ENCODE peak calls at places on chromosomes 6 and 20, in four cellular contexts. P is mesendoderm; M is HAP-1; T is CD8-positive, alpha-beta memory T cell. L is an unnamed sample. For H3K27me3, the result is how much of the 10 kb centered on the place peaks cover.

GRCh38 chr6:145735356-145736165 is at the start of gene EPM2A:
- DNase-seq in P (peak), M (peak), T (peak), L (peak)

GRCh38 chr20:957544-957943 is 41.4 kb upstream of the ANGPT4 start:
- DNase-seq in P (no peak), M (no peak), T (no peak), L (no peak)

GRCh38 chr6:19530188-19530587 is 307.0 kb upstream of the ID4 start:
- DNase-seq in P (no peak), M (no peak), T (no peak), L (no peak)

GRCh38 chr20:64104667-64105451 is 2.5 kb downstream of the NPBWR2 start:
- DNase-seq in P (no peak), M (no peak), T (no peak), L (no peak)

GRCh38 chr6:154154389-154154967 is 115.4 kb downstream of the OPRM1 start:
- DNase-seq in P (peak), M (peak), T (peak), L (peak)

GRCh38 chr6:135637701-135638100 is 140.2 kb upstream of the AHI1 start:
- DNase-seq in P (no peak), M (no peak), T (no peak), L (no peak)

GRCh38 chr20:49028684-49029083 is 17.4 kb upstream of the CSE1L start:
- DNase-seq in P (peak), M (peak), T (no peak), L (no peak)

GRCh38 chr6:148389917-148390316 is 47.3 kb downstream of the SASH1 start:
- DNase-seq in P (no peak), M (no peak), T (no peak), L (no peak)

GRCh38 chr6:29851190-29851589 is 23.6 kb downstream of the HLA-G start:
- DNase-seq in P (no peak), M (no peak), T (no peak), L (no peak)
- H3K27me3 ChIP-seq in P (under half), M (under half), T (under half), L (under half)

GRCh38 chr20:36308318-36308710 is 2.2 kb downstream of the DLGAP4 start:
- DNase-seq in P (no peak), M (no peak), T (no peak), L (no peak)

GRCh38 chr20:36309643-36310042 is 3.5 kb downstream of the DLGAP4 start:
- DNase-seq in P (no peak), M (no peak), T (no peak), L (no peak)

GRCh38 chr20:36307412-36308317 is 1.5 kb downstream of the DLGAP4 start:
- DNase-seq in P (no peak), M (no peak), T (no peak), L (no peak)

GRCh38 chr20:36310215-36310981 is 4.3 kb downstream of the DLGAP4 start:
- DNase-seq in P (no peak), M (no peak), T (no peak), L (no peak)

DNA sequence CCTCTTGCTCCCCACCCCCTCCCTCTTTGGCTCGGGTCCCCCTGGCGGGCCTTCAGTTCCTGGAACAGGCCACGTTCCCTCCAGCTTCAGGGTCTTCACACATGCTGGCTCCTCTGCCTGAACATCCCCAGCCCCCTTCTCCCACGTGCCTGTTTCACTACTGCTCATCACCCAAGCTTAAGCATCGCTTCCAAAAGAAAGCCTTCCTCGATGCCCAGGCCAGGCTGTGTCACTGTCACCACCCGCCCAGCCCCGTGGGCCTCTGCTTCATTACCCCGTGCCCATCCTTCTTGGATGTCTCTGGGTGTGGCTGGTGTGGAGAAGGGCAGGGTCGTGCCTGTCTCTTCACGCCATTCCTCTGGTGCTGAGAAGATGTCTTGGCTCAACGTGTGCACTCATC is 2.8 kb downstream of the DLGAP4 start:
- DNase-seq in P (no peak), M (no peak), T (no peak), L (no peak)
- H3K27me3 ChIP-seq in P (under half), M (under half), T (under half), L (under half)

DNA sequence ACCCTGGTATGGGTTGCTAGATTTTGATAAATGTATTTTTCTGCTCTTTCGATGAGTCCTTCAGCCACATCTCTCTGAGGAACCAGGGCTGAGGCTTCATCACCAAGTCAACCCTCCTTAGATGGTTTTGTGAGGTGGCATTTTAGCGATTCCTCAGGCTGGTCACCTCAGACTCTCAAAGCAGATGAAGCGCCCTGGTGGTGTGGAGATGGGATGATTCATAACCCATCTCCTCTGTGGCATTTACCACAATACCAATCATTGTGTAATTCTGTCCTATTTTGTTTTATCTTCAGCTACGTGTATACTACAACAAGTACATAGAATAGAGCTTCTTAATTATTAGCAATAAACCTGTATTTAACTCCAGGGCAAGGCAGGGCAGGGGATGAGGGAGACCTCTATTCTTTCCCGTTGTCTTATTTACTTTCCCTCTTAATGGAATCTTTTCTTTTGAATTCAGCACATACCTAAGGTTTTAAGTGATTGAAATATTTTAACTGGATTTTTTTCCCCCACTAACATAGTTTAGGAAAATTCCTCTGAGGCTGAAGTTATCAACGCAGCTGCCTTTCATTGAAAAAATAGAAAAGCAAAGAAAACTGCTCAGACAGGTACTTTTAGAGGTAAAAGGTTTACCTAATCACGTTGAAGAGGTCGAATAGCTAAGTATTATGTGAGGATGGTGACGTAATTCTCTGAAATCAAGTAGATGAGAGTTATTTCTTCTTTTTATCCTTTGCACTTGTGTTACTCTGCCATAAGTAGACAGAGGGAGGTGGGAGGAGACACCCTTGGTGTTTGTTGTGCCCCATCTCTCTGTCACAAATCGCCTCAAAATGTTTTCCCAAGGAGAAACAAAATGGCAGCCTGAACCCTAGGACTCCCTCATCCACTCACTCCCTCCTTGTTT is 57.4 kb upstream of the EDN3 start:
- DNase-seq in P (no peak), M (no peak), T (peak), L (no peak)
- H3K27me3 ChIP-seq in P (under half), M (under half), T (under half), L (under half)

GRCh38 chr20:56631318-56631989 is 2.3 kb downstream of the TFAP2C start:
- DNase-seq in P (peak), M (peak), T (no peak), L (no peak)

GRCh38 chr20:56630086-56630493 is 984 bp downstream of the TFAP2C start:
- DNase-seq in P (peak), M (peak), T (no peak), L (no peak)

GRCh38 chr20:56629464-56630085 is 469 bp downstream of the TFAP2C start:
- DNase-seq in P (no peak), M (peak), T (no peak), L (no peak)

GRCh38 chr20:56631990-56632327 is 2.9 kb downstream of the TFAP2C start:
- DNase-seq in P (no peak), M (no peak), T (no peak), L (no peak)

GRCh38 chr20:56630506-56631317 is 1.6 kb downstream of the TFAP2C start:
- DNase-seq in P (peak), M (peak), T (no peak), L (no peak)
- H3K27me3 ChIP-seq in P (under half), M (under half), T (under half), L (under half)

GRCh38 chr20:46212252-46212651 is 94.1 kb downstream of the CD40 start:
- DNase-seq in P (no peak), M (no peak), T (no peak), L (no peak)
- H3K27me3 ChIP-seq in P (under half), M (under half), T (under half), L (under half)

DNA sequence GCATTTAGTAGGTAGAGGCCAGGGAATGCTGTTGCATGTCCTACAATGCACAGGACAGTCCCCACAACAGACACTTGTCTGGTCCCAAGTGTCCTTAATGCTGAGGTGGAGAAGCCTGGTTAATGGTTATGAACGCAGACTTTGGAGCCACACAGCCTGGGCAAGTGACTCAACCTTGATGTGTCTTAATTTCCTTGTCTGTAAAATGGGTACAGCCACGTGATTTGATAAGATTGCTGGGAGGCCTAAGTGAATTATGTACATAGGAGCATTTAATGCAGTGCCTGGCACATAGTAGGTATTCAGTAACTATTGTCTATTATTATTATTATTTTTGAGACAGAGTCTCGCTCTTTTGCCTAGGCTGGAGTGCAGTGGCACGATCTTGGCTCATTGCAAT is 11.4 kb downstream of the KCNG1 start:
- DNase-seq in P (no peak), M (no peak), T (no peak), L (no peak)
- H3K27me3 ChIP-seq in P (under half), M (under half), T (under half), L (under half)